ENCODE peak calls at places on chromosomes 11 and 22, in six cellular contexts. H is H9, Z is neuronal stem cell, R is IMR-90, F is mesenchymal stem cell, C is H1. E is an unnamed sample.
A peak's percentile ranks its signal among the peaks of the same experiment; 100 is the strongest.

GRCh38 chr22:30861131-30861530 is 107.4 kb downstream of the MORC2 start:
- DNase-seq in H (peak; percentile 21), Z (no peak), R (no peak), F (no peak), C (peak; percentile 38), E (no peak)

GRCh38 chr11:125348704-125349635 is 147.1 kb downstream of the FEZ1 start:
- DNase-seq in H (peak; percentile 79), Z (no peak), R (peak; percentile 19), F (peak; percentile 55), C (peak; percentile 96), E (peak; percentile 8)

GRCh38 chr11:128688031-128688713 is 5.7 kb upstream of the FLI1 start:
- DNase-seq in H (no peak), Z (no peak), R (no peak), F (no peak), C (peak; percentile 71), E (no peak)

GRCh38 chr11:65184146-65184545 is 2.4 kb downstream of the CAPN1 start:
- DNase-seq in H (peak; percentile 89), Z (peak; percentile 37), R (no peak), F (no peak), C (peak; percentile 87), E (no peak)

GRCh38 chr11:68666854-68667253 is 17.5 kb upstream of the GAL start:
- DNase-seq in H (no peak), Z (no peak), R (no peak), F (no peak), C (no peak), E (no peak)

GRCh38 chr11:126267650-126268049 is 1.0 kb downstream of the SRPRA start:
- DNase-seq in H (no peak), Z (no peak), R (no peak), F (no peak), C (no peak), E (no peak)

GRCh38 chr22:24434472-24435322 is 7.3 kb downstream of the ADORA2A start:
- DNase-seq in H (no peak), Z (no peak), R (no peak), F (peak; percentile 61), C (no peak), E (no peak)

GRCh38 chr11:19565639-19566038 is 147.0 kb upstream of the NAV2 start:
- DNase-seq in H (no peak), Z (no peak), R (no peak), F (no peak), C (no peak), E (no peak)

GRCh38 chr22:37304595-37305343 is 22.5 kb downstream of the CYTH4 start:
- DNase-seq in H (no peak), Z (no peak), R (peak; percentile 69), F (peak; percentile 82), C (no peak), E (no peak)

GRCh38 chr22:41674941-41675340 is 13.7 kb downstream of the SNU13 start:
- DNase-seq in H (no peak), Z (no peak), R (no peak), F (no peak), C (no peak), E (no peak)

GRCh38 chr11:120210651-120211521 is at the start of gene OAF:
- DNase-seq in H (peak; percentile 89), Z (peak; percentile 81), R (peak; percentile 83), F (peak; percentile 91), C (peak; percentile 85), E (peak; percentile 66)

GRCh38 chr11:72792437-72793021 is 1.3 kb downstream of the STARD10 start:
- DNase-seq in H (no peak), Z (no peak), R (no peak), F (no peak), C (no peak), E (no peak)

GRCh38 chr11:95788921-95789505 is 569 bp downstream of the FAM76B start:
- DNase-seq in H (peak; percentile 57), Z (peak; percentile 54), R (peak; percentile 43), F (peak; percentile 77), C (no peak), E (peak; percentile 31)

GRCh38 chr11:73958521-73959141 is 7.8 kb downstream of the DNAJB13 start:
- DNase-seq in H (no peak), Z (no peak), R (no peak), F (no peak), C (no peak), E (no peak)

GRCh38 chr11:91857194-91857593 is 367.4 kb upstream of the FAT3 start:
- DNase-seq in H (no peak), Z (no peak), R (no peak), F (no peak), C (no peak), E (no peak)

GRCh38 chr22:31905356-31905755 is 39.0 kb upstream of the YWHAH start:
- DNase-seq in H (no peak), Z (no peak), R (no peak), F (no peak), C (no peak), E (peak; percentile 35)
- H4K91ac ChIP-seq in H (no peak overlapping the region), Z (no peak overlapping the region), R (no peak overlapping the region), F (no peak overlapping the region), C (no peak overlapping the region), E (no peak overlapping the region)

GRCh38 chr11:107442715-107443215 is 14.9 kb downstream of the CWF19L2 start:
- DNase-seq in H (no peak), Z (no peak), R (no peak), F (no peak), C (no peak), E (no peak)

GRCh38 chr11:107438148-107438547 is 19.5 kb downstream of the CWF19L2 start:
- DNase-seq in H (no peak), Z (no peak), R (no peak), F (no peak), C (no peak), E (no peak)

DNA sequence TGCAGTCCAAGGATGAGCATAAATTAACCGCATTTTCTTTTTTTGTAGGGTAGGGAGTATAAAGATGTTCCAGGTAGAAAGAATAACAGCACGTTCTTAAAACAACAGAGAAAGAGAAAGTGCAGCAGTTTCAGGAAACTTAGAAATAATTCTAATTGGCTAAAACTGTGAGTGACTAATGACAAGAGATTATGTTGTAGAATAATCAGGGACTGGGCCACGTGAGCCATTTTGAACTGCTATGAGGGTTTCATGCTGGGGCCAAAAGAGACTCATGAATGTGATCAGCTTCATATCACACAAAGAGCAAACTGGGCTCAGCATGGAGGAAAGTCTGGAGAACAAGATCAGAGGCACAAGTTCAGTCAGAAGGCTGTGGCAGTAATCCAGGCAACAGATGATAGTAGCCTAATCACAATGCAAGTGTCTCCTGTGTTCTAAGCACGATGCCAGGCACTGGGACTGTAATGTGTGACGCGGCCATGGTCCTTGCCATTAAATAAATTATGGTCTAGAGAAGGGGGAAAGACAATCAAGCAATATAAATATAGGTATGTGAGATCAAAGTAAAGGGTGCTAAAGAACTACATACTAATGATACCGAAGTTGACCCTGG is 17.9 kb downstream of the CWF19L2 start:
- DNase-seq in H (no peak), Z (no peak), R (no peak), F (no peak), C (no peak), E (no peak)
- H4K91ac ChIP-seq in H (no peak overlapping the region), Z (no peak overlapping the region), R (no peak overlapping the region), F (no peak overlapping the region), C (no peak overlapping the region), E (no peak overlapping the region)

GRCh38 chr11:34905666-34906065 is 10.5 kb downstream of the APIP start:
- DNase-seq in H (no peak), Z (no peak), R (no peak), F (no peak), C (no peak), E (no peak)

GRCh38 chr11:34910817-34911216 is 5.4 kb downstream of the APIP start:
- DNase-seq in H (no peak), Z (no peak), R (no peak), F (no peak), C (no peak), E (no peak)

GRCh38 chr11:34909435-34909834 is 6.7 kb downstream of the APIP start:
- DNase-seq in H (no peak), Z (no peak), R (no peak), F (no peak), C (no peak), E (no peak)

GRCh38 chr11:34909955-34910354 is 6.2 kb downstream of the APIP start:
- DNase-seq in H (no peak), Z (no peak), R (no peak), F (no peak), C (no peak), E (no peak)

GRCh38 chr11:34907934-34908593 is 8.1 kb downstream of the APIP start:
- DNase-seq in H (no peak), Z (no peak), R (no peak), F (peak; percentile 35), C (no peak), E (no peak)
- H4K91ac ChIP-seq in H (no peak overlapping the region), Z (no peak overlapping the region), R (no peak overlapping the region), F (no peak overlapping the region), C (no peak overlapping the region), E (no peak overlapping the region)

GRCh38 chr11:36051235-36052072 is 107.6 kb downstream of the LDLRAD3 start:
- DNase-seq in H (no peak), Z (no peak), R (no peak), F (no peak), C (no peak), E (peak; percentile 49)

GRCh38 chr11:36053314-36053713 is 109.5 kb downstream of the LDLRAD3 start:
- DNase-seq in H (no peak), Z (no peak), R (no peak), F (no peak), C (no peak), E (no peak)

GRCh38 chr11:36044636-36045035 is 100.8 kb downstream of the LDLRAD3 start:
- DNase-seq in H (no peak), Z (no peak), R (no peak), F (no peak), C (no peak), E (no peak)

GRCh38 chr11:36053901-36054300 is 110.0 kb downstream of the LDLRAD3 start:
- DNase-seq in H (no peak), Z (no peak), R (no peak), F (no peak), C (no peak), E (no peak)

DNA sequence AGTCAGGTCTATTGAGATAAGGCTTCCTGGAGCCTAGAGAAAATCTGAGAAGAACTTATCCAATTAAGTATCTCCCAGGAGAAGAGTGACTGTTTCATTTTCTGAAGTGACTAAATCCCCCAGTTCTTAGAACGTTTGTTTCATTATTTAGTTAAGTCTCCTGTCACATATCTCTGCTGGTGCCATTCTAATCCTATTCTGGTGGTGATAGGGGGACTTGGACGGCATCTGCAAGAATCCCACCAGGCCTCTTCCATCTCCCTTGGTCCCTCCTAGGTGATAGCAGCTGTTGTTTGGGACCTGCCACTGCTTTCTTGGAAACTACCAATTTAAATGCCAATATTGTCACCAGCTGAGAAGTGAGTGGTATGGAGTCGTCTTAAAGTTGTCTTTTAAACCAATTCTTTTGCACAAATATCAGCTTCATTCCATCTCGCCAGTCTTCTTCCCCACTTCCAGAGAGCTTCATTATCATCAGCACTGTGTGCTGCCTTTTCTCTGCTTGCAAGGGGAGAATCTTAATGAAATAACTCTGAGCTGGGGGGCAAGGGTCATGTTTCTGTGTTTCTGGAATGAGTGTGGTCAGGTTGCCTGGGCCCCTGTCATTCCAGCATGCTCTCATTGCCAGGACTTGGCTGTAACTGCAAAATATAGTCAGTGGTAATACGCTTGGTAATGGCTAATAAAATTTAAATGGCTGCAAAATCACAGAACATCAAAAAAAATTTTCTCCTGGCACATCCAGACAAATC is 104.8 kb downstream of the LDLRAD3 start:
- DNase-seq in H (no peak), Z (no peak), R (peak; percentile 46), F (peak; percentile 66), C (no peak), E (no peak)
- H4K91ac ChIP-seq in H (no peak overlapping the region), Z (no peak overlapping the region), R (no peak overlapping the region), F (no peak overlapping the region), C (no peak overlapping the region), E (peak overlapping the region; percentile 98)

GRCh38 chr11:114953039-114953438 is 274.7 kb downstream of the NXPE2 start:
- DNase-seq in H (no peak), Z (no peak), R (no peak), F (no peak), C (no peak), E (no peak)
- H4K91ac ChIP-seq in H (no peak overlapping the region), Z (no peak overlapping the region), R (no peak overlapping the region), F (no peak overlapping the region), C (no peak overlapping the region), E (no peak overlapping the region)